ENCODE peak calls at places on chromosomes 3 and 15, in five cellular contexts. X is caudate nucleus, I is neuronal stem cell, D is adrenal gland, J is A549. W is an unnamed sample.

GRCh38 chr3:188661801-188662200 is 507.8 kb downstream of the LPP start:
- DNase-seq in X (no peak), J (no peak), I (no peak), D (no peak), W (no peak)

GRCh38 chr15:38563723-38564519 is 693 bp downstream of the RASGRP1 start:
- DNase-seq in X (peak), D (peak), J (peak), I (peak), W (peak)

GRCh38 chr3:135860761-135861160 is 104.8 kb upstream of the PPP2R3A start:
- DNase-seq in I (no peak), X (no peak), J (no peak), D (no peak), W (no peak)

GRCh38 chr3:121619691-121620090 is 26.5 kb downstream of the FBXO40 start:
- DNase-seq in X (no peak), D (no peak), J (no peak), I (no peak), W (no peak)

GRCh38 chr3:66076861-66077495 is 38.3 kb upstream of the MAGI1 start:
- DNase-seq in X (no peak), D (no peak), I (no peak), J (no peak), W (no peak)

GRCh38 chr3:126990890-126991289 is 8.0 kb downstream of the PLXNA1 start:
- DNase-seq in I (no peak), X (no peak), J (no peak), D (no peak), W (no peak)

GRCh38 chr15:101689901-101690300 is 34.4 kb downstream of the TARS3 start:
- DNase-seq in X (no peak), J (no peak), D (peak), I (no peak), W (no peak)

GRCh38 chr15:31498756-31499155 is 172.1 kb downstream of the KLF13 start:
- DNase-seq in X (no peak), D (no peak), J (no peak), I (no peak), W (no peak)

GRCh38 chr15:66897381-66897780 is 168.0 kb upstream of the SMAD3 start:
- DNase-seq in D (no peak), I (no peak), X (no peak), J (no peak), W (no peak)

GRCh38 chr3:68334547-68334946 is 597.8 kb downstream of the TAFA4 start:
- DNase-seq in X (no peak), I (no peak), J (no peak), D (no peak), W (no peak)

GRCh38 chr3:49666592-49666991 is 7.6 kb upstream of the APEH start:
- DNase-seq in X (no peak), J (no peak), D (no peak), I (no peak), W (no peak)

GRCh38 chr15:43544266-43544665 is 26.9 kb downstream of the MAP1A start:
- DNase-seq in J (no peak), D (no peak), X (no peak), I (no peak), W (no peak)

GRCh38 chr3:116579843-116580242 is 129.7 kb upstream of the TUSC7 start:
- DNase-seq in X (no peak), J (peak), I (peak), D (no peak), W (no peak)

GRCh38 chr3:171995486-171995885 is 43.9 kb upstream of the FNDC3B start:
- DNase-seq in X (no peak), J (no peak), D (no peak), I (no peak), W (no peak)
- H3K27ac ChIP-seq in X (no peak), J (no peak), D (no peak), I (no peak), W (no peak)

GRCh38 chr3:32841875-32842505 is 24.2 kb downstream of the TRIM71 start:
- DNase-seq in D (no peak), J (no peak), I (no peak), X (no peak), W (no peak)
- H3K27ac ChIP-seq in D (no peak), J (peak), I (peak), X (no peak), W (no peak)

GRCh38 chr15:78054971-78055370 is 22.5 kb downstream of the TBC1D2B start:
- DNase-seq in X (no peak), D (no peak), J (no peak), I (no peak), W (no peak)

GRCh38 chr15:78056714-78057269 is 20.7 kb downstream of the TBC1D2B start:
- DNase-seq in X (no peak), J (no peak), I (no peak), D (no peak), W (no peak)

GRCh38 chr15:78054518-78054917 is 23.0 kb downstream of the TBC1D2B start:
- DNase-seq in D (no peak), J (no peak), X (no peak), I (no peak), W (no peak)

GRCh38 chr15:78057803-78058202 is 19.7 kb downstream of the TBC1D2B start:
- DNase-seq in X (no peak), I (no peak), J (no peak), D (no peak), W (no peak)

GRCh38 chr15:78055923-78056713 is 21.4 kb downstream of the TBC1D2B start:
- DNase-seq in I (no peak), D (peak), X (no peak), J (peak), W (peak)
- H3K27ac ChIP-seq in I (peak), D (peak), X (no peak), J (peak), W (peak)

DNA sequence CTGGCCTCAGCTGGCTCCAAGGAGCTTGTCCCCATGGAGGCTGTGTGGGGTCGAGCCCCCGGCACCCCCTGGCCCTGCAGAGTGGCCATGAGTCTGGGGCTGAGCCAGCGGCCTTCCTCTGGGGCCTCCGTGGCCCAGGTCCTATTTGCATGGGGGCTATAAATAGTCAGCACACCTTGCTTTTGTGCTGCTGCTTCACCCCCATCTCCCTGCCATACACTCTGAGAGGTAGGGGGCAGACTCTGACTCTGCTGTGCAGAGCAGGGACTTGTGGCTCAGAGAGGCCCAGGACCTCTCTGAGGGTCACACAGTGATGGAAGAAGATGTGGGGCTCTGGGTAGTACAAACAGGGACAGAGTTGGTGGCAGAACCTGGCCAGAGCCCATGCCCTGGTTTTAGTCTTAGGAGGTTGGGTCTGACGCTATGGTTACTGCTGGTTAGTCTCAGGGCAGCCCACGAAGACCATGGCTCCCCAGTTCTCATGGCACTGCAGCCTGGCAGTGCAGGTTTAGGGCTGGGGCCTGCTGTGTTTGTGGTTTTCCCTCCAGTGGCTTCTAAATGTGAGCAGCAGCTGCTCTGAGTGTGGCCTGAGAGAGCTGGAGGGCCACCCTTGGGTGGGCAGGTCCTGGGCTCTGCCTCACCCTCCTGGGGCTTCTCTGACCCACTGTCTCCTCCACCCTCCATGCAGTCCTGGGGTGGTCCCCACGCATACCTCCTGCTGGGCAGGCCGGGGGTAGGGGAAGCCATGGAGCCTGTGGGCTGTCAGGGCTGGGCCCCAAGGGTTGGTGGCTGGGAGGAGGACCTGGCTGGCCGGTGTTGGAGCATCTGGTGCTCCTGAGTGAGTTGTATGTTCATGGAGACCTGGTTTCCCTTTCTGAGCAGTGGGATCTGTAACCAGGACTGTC is 13.6 kb downstream of the PRKCD start:
- DNase-seq in I (no peak), J (no peak), D (no peak), X (no peak), W (no peak)
- H3K27ac ChIP-seq in I (no peak), J (no peak), D (peak), X (no peak), W (no peak)

DNA sequence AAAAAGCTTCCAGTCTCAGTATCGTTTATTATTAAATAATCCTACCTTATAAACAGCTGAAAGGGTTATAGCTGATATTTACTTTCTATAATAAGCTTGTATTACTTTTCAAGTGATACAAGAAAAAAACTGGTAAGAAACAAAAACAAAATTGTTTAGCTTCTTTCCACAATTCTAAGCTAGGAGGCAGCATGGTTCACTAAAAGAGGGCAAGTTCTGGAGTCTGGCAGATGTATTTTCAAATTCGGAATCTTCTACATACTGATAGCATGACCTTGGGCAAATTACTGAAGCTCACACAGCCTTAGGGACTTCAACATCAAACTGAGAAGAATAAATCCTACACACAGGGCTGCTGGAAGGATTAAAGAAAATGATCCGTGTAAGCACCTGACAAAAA is 15.4 kb downstream of the C15orf62 start:
- DNase-seq in J (no peak), D (no peak), I (no peak), X (no peak), W (no peak)
- H3K27ac ChIP-seq in J (peak), D (peak), I (no peak), X (no peak), W (no peak)

W was measured in CD4-positive, alpha-beta T cell.